ENCODE peak calls at places on chromosomes 2 and 18, in four cellular contexts. T is globus pallidus, O is mesothelial cell of epicardium, M is Calu3. K is an unnamed sample.

GRCh38 chr2:134276381-134277172 is 22.7 kb downstream of the MGAT5 start:
- DNase-seq in M (no peak), O (no peak), T (no peak), K (no peak)

GRCh38 chr2:134261398-134262131 is 7.7 kb downstream of the MGAT5 start:
- DNase-seq in T (no peak), M (no peak), O (no peak), K (no peak)

GRCh38 chr2:56183643-56184499 is at the start of gene CCDC85A:
- DNase-seq in O (peak; percentile 76), T (peak; percentile 71), M (peak; percentile 92), K (peak; percentile 92)

GRCh38 chr2:219687266-219687665 is 59.8 kb downstream of the SLC4A3 start:
- DNase-seq in O (no peak), M (no peak), T (no peak), K (no peak)

GRCh38 chr2:40103590-40103989 is 324.5 kb upstream of the THUMPD2 start:
- DNase-seq in T (no peak), M (no peak), O (no peak), K (no peak)

GRCh38 chr2:223113161-223113560 is 61.2 kb downstream of the KCNE4 start:
- DNase-seq in M (no peak), T (no peak), O (no peak), K (peak; percentile 5)

GRCh38 chr18:12608292-12608691 is 49.6 kb downstream of the SPIRE1 start:
- DNase-seq in M (no peak), O (no peak), T (no peak), K (no peak)

GRCh38 chr18:46419391-46420141 is 237.5 kb downstream of the LOXHD1 start:
- DNase-seq in M (no peak), O (no peak), T (no peak), K (no peak)

GRCh38 chr2:37614061-37614802 is 57.2 kb downstream of the CDC42EP3 start:
- DNase-seq in T (no peak), O (no peak), M (no peak), K (peak; percentile 19)

GRCh38 chr2:197548582-197548981 is 32.7 kb downstream of the MOB4 start:
- DNase-seq in M (no peak), O (no peak), T (no peak), K (no peak)

K was measured in DMS53.